ENCODE peak calls at places on chromosomes 12 and 14, in seven cellular contexts. U is HepG2, R is HCT116, M is T47D, T is SK-N-SH, G is GM12878, N is K562. Y is an unnamed sample.

GRCh38 chr14:58243790-58244555 is 670 bp upstream of the PSMA3 start:
- DNase-seq in U (peak; percentile 54), R (peak; percentile 26), M (no peak), T (no peak), G (no peak), N (peak; percentile 56), Y (no peak)

GRCh38 chr12:132637811-132638210 is 19.2 kb downstream of the P2RX2 start:
- DNase-seq in U (no peak), R (no peak), M (no peak), T (no peak), G (no peak), N (no peak), Y (no peak)

GRCh38 chr12:20423557-20423956 is 55.2 kb downstream of the PDE3A start:
- DNase-seq in U (no peak), R (no peak), M (no peak), T (no peak), G (no peak), N (no peak), Y (no peak)

GRCh38 chr14:58299665-58300202 is 1.4 kb downstream of the ARID4A start:
- DNase-seq in U (no peak), R (no peak), M (no peak), T (no peak), G (no peak), N (peak; percentile 49), Y (no peak)

GRCh38 chr12:10501031-10501430 is 4.7 kb upstream of the EIF2S3B start:
- DNase-seq in U (no peak), R (peak; percentile 2), M (peak; percentile 22), T (no peak), G (no peak), N (no peak), Y (no peak)

GRCh38 chr14:24207625-24208024 is 2.1 kb downstream of the TSSK4 start:
- DNase-seq in U (no peak), R (no peak), M (no peak), T (no peak), G (no peak), N (no peak), Y (no peak)

GRCh38 chr14:21092147-21093011 is 6.1 kb downstream of the ZNF219 start:
- DNase-seq in U (peak; percentile 72), R (peak; percentile 40), M (peak; percentile 71), T (peak; percentile 95), G (no peak), N (peak; percentile 78), Y (no peak)

GRCh38 chr12:57552692-57553321 is 3.0 kb downstream of the KIF5A start:
- DNase-seq in U (no peak), R (no peak), M (no peak), T (no peak), G (no peak), N (peak; percentile 81), Y (no peak)

GRCh38 chr12:106954462-106955376 is 988 bp upstream of the TMEM263 start:
- DNase-seq in U (no peak), R (no peak), M (no peak), T (peak; percentile 58), G (no peak), N (peak; percentile 68), Y (no peak)

GRCh38 chr14:65414961-65415589 is 2.5 kb downstream of the FUT8 start:
- DNase-seq in U (peak; percentile 10), R (no peak), M (peak; percentile 46), T (peak; percentile 31), G (no peak), N (peak; percentile 49), Y (no peak)

GRCh38 chr14:30260772-30261607 is 298.0 kb upstream of the G2E3 start:
- DNase-seq in U (no peak), R (no peak), M (no peak), T (no peak), G (no peak), N (no peak), Y (no peak)

GRCh38 chr14:49954171-49954631 is 61.3 kb downstream of the ARF6 start:
- DNase-seq in U (no peak), R (no peak), M (peak; percentile 89), T (no peak), G (no peak), N (no peak), Y (no peak)

GRCh38 chr14:69574266-69574953 is at the start of gene CCDC177:
- DNase-seq in U (peak; percentile 28), R (peak; percentile 21), M (peak; percentile 78), T (peak; percentile 88), G (no peak), N (peak; percentile 57), Y (no peak)
- TF ChIP-seq JUND in U (no peak), R (no peak), M (no peak), T (no peak), G (no peak), N (no peak), Y (no peak)

DNA sequence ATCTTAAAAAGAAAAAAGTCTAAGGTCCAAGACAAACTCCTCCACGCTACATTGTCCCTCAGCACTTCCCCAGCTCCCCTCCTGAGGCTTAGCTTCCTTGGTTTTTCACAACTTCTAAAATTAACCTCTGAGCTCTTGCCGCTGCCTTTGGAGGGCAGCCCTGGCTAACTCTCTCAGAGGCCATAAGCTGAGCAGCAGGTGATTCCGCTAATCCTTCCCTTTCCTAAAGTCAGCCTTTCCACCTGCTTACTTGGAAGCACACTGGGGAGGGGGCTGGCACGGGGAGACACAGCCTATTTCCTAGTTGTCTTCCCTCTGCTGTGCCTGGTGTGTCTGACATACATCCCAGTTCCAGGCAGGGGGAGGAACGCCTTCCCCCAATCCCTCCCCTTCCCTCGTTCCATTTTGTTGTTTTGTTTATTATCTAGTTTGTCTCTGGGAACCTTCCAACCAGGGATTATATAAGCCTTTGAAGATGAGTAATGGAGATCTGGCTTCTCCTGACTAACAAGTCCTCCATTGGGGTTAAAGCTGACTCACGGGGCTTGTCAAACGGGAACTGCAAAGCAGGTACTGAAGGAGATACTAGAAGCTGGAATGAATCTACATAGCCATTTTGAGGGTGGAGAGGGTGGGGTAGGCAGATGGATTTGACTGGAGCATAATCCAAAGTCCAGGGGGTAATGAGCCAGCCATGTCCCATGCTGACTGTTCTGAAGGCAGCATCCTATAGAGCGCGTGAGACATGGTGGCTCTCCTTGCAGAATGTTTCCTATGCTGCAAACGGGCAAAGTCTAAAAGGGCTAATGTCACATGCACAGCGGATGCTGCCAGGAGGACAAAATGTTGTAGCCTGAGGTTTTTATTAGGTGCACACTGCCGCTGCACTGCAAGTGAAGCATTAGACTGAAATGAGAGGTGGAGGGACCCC is 230.8 kb downstream of the FOXN3 start:
- DNase-seq in U (no peak), R (peak; percentile 73), M (peak; percentile 49), T (no peak), G (no peak), N (peak; percentile 10), Y (no peak)
- TF ChIP-seq JUND in U (no peak), R (peak; percentile 87), M (no peak), T (no peak), G (no peak), N (no peak), Y (no peak)

GRCh38 chr12:112424126-112424525 is 5.4 kb downstream of the PTPN11 start:
- DNase-seq in U (no peak), R (no peak), M (no peak), T (no peak), G (no peak), N (no peak), Y (no peak)

GRCh38 chr12:112427760-112428159 is 9.0 kb downstream of the PTPN11 start:
- DNase-seq in U (no peak), R (no peak), M (no peak), T (no peak), G (no peak), N (no peak), Y (no peak)

GRCh38 chr12:112422531-112422930 is 3.8 kb downstream of the PTPN11 start:
- DNase-seq in U (no peak), R (no peak), M (no peak), T (no peak), G (no peak), N (no peak), Y (no peak)

GRCh38 chr12:112421363-112421762 is 2.6 kb downstream of the PTPN11 start:
- DNase-seq in U (no peak), R (no peak), M (no peak), T (no peak), G (no peak), N (no peak), Y (no peak)

GRCh38 chr12:112425582-112426382 is 7.0 kb downstream of the PTPN11 start:
- DNase-seq in U (peak; percentile 46), R (no peak), M (no peak), T (no peak), G (no peak), N (no peak), Y (no peak)
- TF ChIP-seq JUND in U (no peak), R (no peak), M (no peak), T (no peak), G (no peak), N (no peak), Y (no peak)

GRCh38 chr12:66187016-66187415 is 2.0 kb upstream of the IRAK3 start:
- DNase-seq in U (no peak), R (no peak), M (no peak), T (no peak), G (no peak), N (no peak), Y (no peak)

GRCh38 chr12:66189476-66189823 is 436 bp downstream of the IRAK3 start:
- DNase-seq in U (no peak), R (no peak), M (no peak), T (no peak), G (no peak), N (no peak), Y (no peak)

GRCh38 chr12:66188584-66189475 is at the start of gene IRAK3:
- DNase-seq in U (no peak), R (no peak), M (peak; percentile 23), T (peak; percentile 69), G (no peak), N (no peak), Y (peak; percentile 79)

GRCh38 chr12:66190519-66191406 is 1.7 kb downstream of the IRAK3 start:
- DNase-seq in U (no peak), R (no peak), M (no peak), T (no peak), G (no peak), N (no peak), Y (no peak)

DNA sequence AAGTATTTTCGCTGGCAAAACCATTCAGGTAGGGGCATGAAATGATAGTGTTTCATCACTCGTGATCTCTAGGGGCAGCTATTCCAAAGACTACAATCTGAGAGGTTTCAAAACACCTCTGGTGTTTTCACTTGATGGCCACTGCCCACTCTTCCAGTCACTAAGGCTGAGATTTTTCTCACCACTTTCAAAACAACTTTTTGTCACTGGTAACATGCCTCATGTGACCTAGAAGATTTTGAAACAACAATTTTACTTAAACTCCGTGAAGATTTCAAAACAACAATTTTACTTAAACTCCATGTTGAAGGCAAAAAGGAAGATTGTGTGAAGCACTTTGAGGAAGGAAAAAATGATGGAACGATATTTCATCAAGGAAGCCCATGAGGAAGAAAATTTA is 1.2 kb upstream of the IRAK3 start:
- DNase-seq in U (no peak), R (no peak), M (no peak), T (no peak), G (no peak), N (no peak), Y (no peak)
- TF ChIP-seq JUND in U (no peak), R (no peak), M (no peak), T (no peak), G (no peak), N (no peak), Y (no peak)

Y was measured in H1.